ENCODE peak calls at places on chromosomes 6 and 20, in eight cellular contexts. M, I, P, Q, R, T, Z and N are unnamed samples.

GRCh38 chr6:151291145-151292055 is 51.6 kb downstream of the AKAP12 start:
- DNase-seq in M (peak), I (no peak), P (no peak), Q (no peak), R (no peak), T (no peak), Z (no peak), N (no peak)

GRCh38 chr6:125598422-125598821 is 151.0 kb upstream of the HEY2 start:
- DNase-seq in M (peak), I (no peak), P (peak), Q (peak), R (no peak), T (no peak), Z (no peak), N (no peak)

GRCh38 chr20:9503530-9504251 is 10.7 kb upstream of the LAMP5 start:
- DNase-seq in M (peak), I (no peak), P (peak), Q (peak), R (no peak), T (no peak), Z (no peak), N (no peak)

GRCh38 chr6:158761746-158762145 is 57.4 kb downstream of the EZR start:
- DNase-seq in M (no peak), I (no peak), P (no peak), Q (no peak), R (no peak), T (no peak), Z (no peak), N (no peak)

GRCh38 chr6:7201732-7202541 is 94.2 kb downstream of the RREB1 start:
- DNase-seq in M (no peak), I (peak), P (no peak), Q (peak), R (peak), T (no peak), Z (no peak), N (no peak)

GRCh38 chr6:116983375-116983774 is 106.3 kb downstream of the RFX6 start:
- DNase-seq in M (no peak), I (no peak), P (no peak), Q (no peak), R (no peak), T (no peak), Z (no peak), N (no peak)

GRCh38 chr6:111992851-111993250 is 61.1 kb upstream of the CCN6 start:
- DNase-seq in M (no peak), I (no peak), P (peak), Q (no peak), R (peak), T (peak), Z (no peak), N (peak)

GRCh38 chr6:140253096-140253495 is 878.6 kb upstream of the CITED2 start:
- DNase-seq in M (no peak), I (no peak), P (peak), Q (no peak), R (no peak), T (no peak), Z (no peak), N (no peak)

GRCh38 chr20:60210779-60211617 is 252.8 kb downstream of the CDH26 start:
- DNase-seq in M (peak), I (peak), P (peak), Q (peak), R (peak), T (peak), Z (no peak), N (peak)

GRCh38 chr6:15504040-15504491 is 158.8 kb downstream of the DTNBP1 start:
- DNase-seq in M (no peak), I (no peak), P (no peak), Q (peak), R (no peak), T (no peak), Z (no peak), N (peak)

GRCh38 chr6:37671061-37671460 is 26.6 kb downstream of the MDGA1 start:
- DNase-seq in M (no peak), I (no peak), P (no peak), Q (no peak), R (no peak), T (no peak), Z (no peak), N (no peak)

GRCh38 chr6:112282217-112282616 is 27.9 kb upstream of the LAMA4 start:
- DNase-seq in M (peak), I (no peak), P (peak), Q (peak), R (no peak), T (no peak), Z (no peak), N (peak)

GRCh38 chr20:63351811-63352591 is 9.1 kb downstream of the CHRNA4 start:
- DNase-seq in M (peak), I (no peak), P (no peak), Q (no peak), R (no peak), T (no peak), Z (no peak), N (no peak)

GRCh38 chr6:144286503-144287393 is 1.6 kb downstream of the UTRN start:
- DNase-seq in M (peak), I (peak), P (peak), Q (peak), R (peak), T (no peak), Z (no peak), N (peak)

GRCh38 chr6:140979642-140980091 is 1153.1 kb upstream of the GJE1 start:
- DNase-seq in M (peak), I (no peak), P (peak), Q (peak), R (no peak), T (no peak), Z (no peak), N (no peak)

GRCh38 chr6:157774153-157775135 is 48.6 kb upstream of the SNX9 start:
- DNase-seq in M (no peak), I (peak), P (no peak), Q (no peak), R (no peak), T (no peak), Z (no peak), N (no peak)

GRCh38 chr6:30741789-30742315 is 635 bp downstream of the FLOT1 start:
- DNase-seq in M (no peak), I (no peak), P (peak), Q (no peak), R (no peak), T (no peak), Z (no peak), N (no peak)

GRCh38 chr20:4160761-4161305 is 145.5 kb upstream of the RNF24 start:
- DNase-seq in M (no peak), I (no peak), P (no peak), Q (no peak), R (peak), T (no peak), Z (no peak), N (peak)

GRCh38 chr20:59525500-59526241 is 78.7 kb upstream of the PHACTR3 start:
- DNase-seq in M (peak), I (peak), P (peak), Q (peak), R (peak), T (no peak), Z (no peak), N (peak)

GRCh38 chr6:37580164-37580955 is 80.7 kb upstream of the CCDC167 start:
- DNase-seq in M (no peak), I (no peak), P (peak), Q (no peak), R (no peak), T (no peak), Z (no peak), N (peak)

GRCh38 chr6:131733376-131734016 is 22.7 kb upstream of the CTAGE9 start:
- DNase-seq in M (no peak), I (no peak), P (peak), Q (peak), R (no peak), T (no peak), Z (no peak), N (no peak)

GRCh38 chr20:61649879-61650200 is 397.8 kb downstream of the CDH4 start:
- DNase-seq in M (no peak), I (no peak), P (no peak), Q (no peak), R (no peak), T (no peak), Z (no peak), N (no peak)

GRCh38 chr20:731891-732560 is 36.3 kb downstream of the SLC52A3 start:
- DNase-seq in M (no peak), I (no peak), P (no peak), Q (no peak), R (no peak), T (no peak), Z (no peak), N (no peak)

GRCh38 chr6:52909131-52909530 is 367 bp downstream of the GSTA3 start:
- DNase-seq in M (no peak), I (no peak), P (no peak), Q (no peak), R (no peak), T (no peak), Z (no peak), N (no peak)

GRCh38 chr6:16249971-16250370 is 11.6 kb downstream of the GMPR start:
- DNase-seq in M (peak), I (no peak), P (no peak), Q (no peak), R (no peak), T (no peak), Z (no peak), N (peak)

GRCh38 chr20:63898882-63899558 is 4.1 kb downstream of the DNAJC5 start:
- DNase-seq in M (no peak), I (no peak), P (no peak), Q (no peak), R (peak), T (no peak), Z (no peak), N (no peak)

GRCh38 chr6:83514877-83515466 is 2.6 kb downstream of the PRSS35 start:
- DNase-seq in M (peak), I (peak), P (peak), Q (peak), R (peak), T (no peak), Z (no peak), N (peak)

GRCh38 chr20:36175016-36175415 is 20.5 kb downstream of the EPB41L1 start:
- DNase-seq in M (no peak), I (no peak), P (peak), Q (peak), R (no peak), T (no peak), Z (no peak), N (no peak)

GRCh38 chr6:150030611-150031010 is 5.3 kb upstream of the RAET1L start:
- DNase-seq in M (no peak), I (no peak), P (no peak), Q (peak), R (no peak), T (no peak), Z (no peak), N (no peak)

GRCh38 chr6:6920114-6920983 is 187.4 kb upstream of the RREB1 start:
- DNase-seq in M (no peak), I (no peak), P (no peak), Q (no peak), R (no peak), T (no peak), Z (no peak), N (no peak)

GRCh38 chr20:41329435-41330342 is 10.9 kb upstream of the LPIN3 start:
- DNase-seq in M (peak), I (peak), P (peak), Q (peak), R (peak), T (no peak), Z (peak), N (peak)

GRCh38 chr6:154499854-154500589 is 10.5 kb downstream of the CNKSR3 start:
- DNase-seq in M (no peak), I (no peak), P (no peak), Q (peak), R (no peak), T (no peak), Z (no peak), N (no peak)

GRCh38 chr20:17557675-17558006 is 12.2 kb upstream of the DSTN start:
- DNase-seq in M (no peak), I (no peak), P (peak), Q (peak), R (no peak), T (no peak), Z (no peak), N (no peak)

GRCh38 chr6:1916334-1916985 is 306.7 kb downstream of the FOXC1 start:
- DNase-seq in M (peak), I (no peak), P (peak), Q (peak), R (no peak), T (no peak), Z (no peak), N (peak)

GRCh38 chr6:35050291-35050987 is 90.7 kb downstream of the TCP11 start:
- DNase-seq in M (no peak), I (no peak), P (no peak), Q (peak), R (no peak), T (no peak), Z (no peak), N (no peak)

GRCh38 chr20:47792021-47792618 is 6.8 kb upstream of the SULF2 start:
- DNase-seq in M (peak), I (no peak), P (peak), Q (peak), R (peak), T (no peak), Z (no peak), N (peak)

GRCh38 chr6:118748311-118749062 is 97.1 kb upstream of the CEP85L start:
- DNase-seq in M (peak), I (no peak), P (peak), Q (peak), R (no peak), T (no peak), Z (no peak), N (no peak)

GRCh38 chr6:38212579-38212978 is 393.1 kb downstream of the ZFAND3 start:
- DNase-seq in M (peak), I (no peak), P (no peak), Q (no peak), R (no peak), T (no peak), Z (no peak), N (peak)